ENCODE peak calls at places on chromosomes 7 and 10, in four cellular contexts. L is gastrocnemius medialis, P is kidney epithelial cell, R is choroid plexus epithelial cell. I is an unnamed sample.

GRCh38 chr7:67406941-67407340 is 410.3 kb downstream of the TYW1 start:
- DNase-seq in L (no peak), P (no peak), R (no peak), I (no peak)

GRCh38 chr7:88761779-88762178 is 2.3 kb downstream of the ZNF804B start:
- DNase-seq in L (no peak), P (no peak), R (no peak), I (no peak)

GRCh38 chr10:75982611-75983369 is 551.4 kb downstream of the LRMDA start:
- DNase-seq in L (no peak), P (no peak), R (peak), I (no peak)

GRCh38 chr7:82376739-82377138 is 66.8 kb downstream of the CACNA2D1 start:
- DNase-seq in L (no peak), P (no peak), R (no peak), I (no peak)

GRCh38 chr7:35714862-35715261 is 19.9 kb upstream of the HERPUD2 start:
- DNase-seq in L (no peak), P (no peak), R (no peak), I (no peak)

GRCh38 chr10:92150798-92151197 is 140.1 kb downstream of the CPEB3 start:
- DNase-seq in L (no peak), P (no peak), R (no peak), I (no peak)

GRCh38 chr10:114931072-114931679 is 6.8 kb upstream of the TRUB1 start:
- DNase-seq in L (no peak), P (no peak), R (no peak), I (no peak)

GRCh38 chr10:4353964-4354363 is 472.0 kb upstream of the AKR1E2 start:
- DNase-seq in L (no peak), P (peak), R (peak), I (no peak)

GRCh38 chr10:75137533-75138438 is 26.3 kb downstream of the SAMD8 start:
- DNase-seq in L (no peak), P (no peak), R (peak), I (no peak)

GRCh38 chr10:58618158-58618676 is 105.5 kb downstream of the BICC1 start:
- DNase-seq in L (no peak), P (no peak), R (no peak), I (no peak)

GRCh38 chr7:1052031-1052818 is 7.9 kb downstream of the GPR146 start:
- DNase-seq in L (no peak), P (no peak), R (no peak), I (no peak)

GRCh38 chr7:73960548-73960947 is 67.4 kb upstream of the ELN start:
- DNase-seq in L (no peak), P (no peak), R (no peak), I (no peak)

GRCh38 chr10:81026597-81026996 is 488.9 kb downstream of the SH2D4B start:
- DNase-seq in L (no peak), P (peak), R (peak), I (no peak)

GRCh38 chr7:16514271-16514670 is 12.4 kb upstream of the LRRC72 start:
- DNase-seq in L (no peak), P (no peak), R (no peak), I (no peak)

GRCh38 chr7:71682181-71682580 is 550.2 kb downstream of the GALNT17 start:
- DNase-seq in L (no peak), P (no peak), R (no peak), I (no peak)

GRCh38 chr10:51896849-51897248 is 197.5 kb upstream of the CSTF2T start:
- DNase-seq in L (no peak), P (no peak), R (peak), I (no peak)

GRCh38 chr7:99404235-99404976 is 4.0 kb downstream of the PDAP1 start:
- DNase-seq in L (no peak), P (no peak), R (peak), I (no peak)

GRCh38 chr10:33880291-33880690 is 545.8 kb upstream of the NRP1 start:
- DNase-seq in L (no peak), P (no peak), R (no peak), I (no peak)

GRCh38 chr10:35194906-35195305 is 68.3 kb downstream of the CREM start:
- DNase-seq in L (no peak), P (no peak), R (peak), I (no peak)

GRCh38 chr10:8042032-8042863 is 12.2 kb upstream of the GATA3 start:
- DNase-seq in L (no peak), P (no peak), R (no peak), I (no peak)

GRCh38 chr10:125129076-125129458 is 31.3 kb downstream of the CTBP2 start:
- DNase-seq in L (no peak), P (no peak), R (no peak), I (no peak)

GRCh38 chr7:142384508-142384922 is 126.7 kb upstream of the PRSS58 start:
- DNase-seq in L (no peak), P (peak), R (peak), I (no peak)

GRCh38 chr7:112566392-112567324 is 85.9 kb downstream of the LSMEM1 start:
- DNase-seq in L (peak), P (no peak), R (no peak), I (no peak)

GRCh38 chr10:1411956-1412355 is 325.4 kb downstream of the ADARB2 start:
- DNase-seq in L (no peak), P (no peak), R (no peak), I (no peak)

GRCh38 chr7:117110480-117111315 is 157.4 kb downstream of the ST7 start:
- DNase-seq in L (no peak), P (no peak), R (peak), I (no peak)

GRCh38 chr7:74289660-74290589 is 718 bp downstream of the CLIP2 start:
- DNase-seq in L (no peak), P (no peak), R (no peak), I (peak)

GRCh38 chr7:122802211-122802833 is 83.9 kb downstream of the CADPS2 start:
- DNase-seq in L (no peak), P (no peak), R (peak), I (no peak)

GRCh38 chr7:69691734-69692133 is 93.5 kb downstream of the AUTS2 start:
- DNase-seq in L (no peak), P (no peak), R (no peak), I (no peak)

GRCh38 chr10:43262043-43262901 is 4.6 kb downstream of the RASGEF1A start:
- DNase-seq in L (no peak), P (no peak), R (no peak), I (no peak)

GRCh38 chr7:41333506-41333905 is 369.4 kb downstream of the INHBA start:
- DNase-seq in L (no peak), P (peak), R (peak), I (no peak)

GRCh38 chr7:113291058-113291457 is 172.7 kb upstream of the SMIM30 start:
- DNase-seq in L (no peak), P (no peak), R (no peak), I (no peak)

GRCh38 chr7:151876899-151877777 is at the start of gene PRKAG2:
- DNase-seq in L (peak), P (no peak), R (peak), I (peak)
- TF ChIP-seq CTCF in L (peak), P (no peak), R (no peak), I (no peak)

DNA sequence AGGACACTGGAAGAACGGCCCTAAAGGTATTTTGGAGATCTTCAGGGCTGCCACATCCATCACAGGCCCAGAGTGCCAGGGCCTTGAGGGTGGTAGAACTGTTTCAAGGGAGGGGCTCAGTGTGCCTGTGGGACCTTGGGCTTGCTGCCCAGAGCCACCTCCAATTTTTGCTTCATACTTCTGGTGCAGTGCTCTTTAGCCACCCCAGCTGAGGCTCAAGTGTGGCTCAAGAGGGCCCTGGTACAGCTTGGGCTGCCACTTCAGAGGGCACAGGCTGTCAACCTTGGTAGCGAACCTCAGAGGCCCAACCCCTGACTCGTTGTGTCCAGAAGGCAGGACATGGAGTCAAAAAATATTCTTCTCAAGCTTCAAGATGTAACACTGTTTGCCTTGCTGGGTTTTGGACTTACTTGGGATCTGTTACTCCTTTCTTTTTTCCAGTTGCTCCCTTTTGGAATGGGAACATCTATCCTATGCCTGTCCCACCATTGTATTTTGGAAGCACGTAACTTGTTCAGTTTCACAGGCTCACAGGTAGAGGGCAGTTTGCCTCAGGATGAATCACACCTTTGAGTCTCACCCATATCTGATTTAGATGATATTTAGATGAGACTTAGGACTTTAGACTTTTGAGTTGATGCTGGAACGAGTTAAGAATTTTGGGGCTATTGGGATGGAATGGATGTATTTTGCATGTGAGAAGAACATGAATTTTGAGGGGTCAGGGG is 224.8 kb downstream of the RPS24 start:
- DNase-seq in L (no peak), P (no peak), R (no peak), I (no peak)
- TF ChIP-seq CTCF in L (no peak), P (no peak), R (no peak), I (no peak)

GRCh38 chr7:46201966-46202365 is 280.9 kb upstream of the IGFBP3 start:
- DNase-seq in L (no peak), P (no peak), R (no peak), I (no peak)
- TF ChIP-seq CTCF in L (no peak), P (no peak), R (no peak), I (no peak)

GRCh38 chr7:107045980-107046379 is 1.5 kb downstream of the PRKAR2B start:
- DNase-seq in L (no peak), P (no peak), R (peak), I (no peak)

GRCh38 chr7:107046511-107047259 is 2.2 kb downstream of the PRKAR2B start:
- DNase-seq in L (no peak), P (no peak), R (no peak), I (no peak)

GRCh38 chr7:107043916-107044346 is 574 bp upstream of the PRKAR2B start:
- DNase-seq in L (no peak), P (no peak), R (peak), I (no peak)

GRCh38 chr7:107045195-107045960 is 873 bp downstream of the PRKAR2B start:
- DNase-seq in L (no peak), P (no peak), R (no peak), I (no peak)

GRCh38 chr7:107044347-107045194 is at the start of gene PRKAR2B:
- DNase-seq in L (no peak), P (no peak), R (peak), I (peak)
- TF ChIP-seq CTCF in L (peak), P (no peak), R (no peak), I (no peak)

GRCh38 chr7:128030263-128030998 is 806 bp downstream of the LRRC4 start:
- DNase-seq in L (no peak), P (no peak), R (no peak), I (peak)

GRCh38 chr7:128030999-128031681 is at the start of gene LRRC4:
- DNase-seq in L (no peak), P (no peak), R (peak), I (peak)

GRCh38 chr7:128033246-128033645 is 2.0 kb upstream of the LRRC4 start:
- DNase-seq in L (no peak), P (no peak), R (no peak), I (no peak)

GRCh38 chr7:128032605-128033235 is 1.5 kb upstream of the LRRC4 start:
- DNase-seq in L (no peak), P (no peak), R (peak), I (peak)

GRCh38 chr7:128031901-128032604 is 816 bp upstream of the LRRC4 start:
- DNase-seq in L (peak), P (peak), R (peak), I (no peak)
- TF ChIP-seq CTCF in L (peak), P (no peak), R (peak), I (no peak)

GRCh38 chr10:44821290-44821689 is 89.8 kb upstream of the TMEM72 start:
- DNase-seq in L (no peak), P (no peak), R (no peak), I (no peak)
- TF ChIP-seq CTCF in L (no peak), P (no peak), R (no peak), I (no peak)

GRCh38 chr10:11854301-11854700 is 31.1 kb downstream of the PROSER2 start:
- DNase-seq in L (no peak), P (no peak), R (no peak), I (no peak)

GRCh38 chr10:11856678-11857077 is 33.5 kb downstream of the PROSER2 start:
- DNase-seq in L (no peak), P (no peak), R (no peak), I (no peak)

GRCh38 chr10:11851910-11852309 is 28.8 kb downstream of the PROSER2 start:
- DNase-seq in L (no peak), P (no peak), R (no peak), I (no peak)

GRCh38 chr10:11856089-11856488 is 32.9 kb downstream of the PROSER2 start:
- DNase-seq in L (no peak), P (no peak), R (no peak), I (no peak)

GRCh38 chr10:11853468-11853867 is 30.3 kb downstream of the PROSER2 start:
- DNase-seq in L (no peak), P (no peak), R (no peak), I (no peak)
- TF ChIP-seq CTCF in L (no peak), P (peak), R (peak), I (no peak)

DNA sequence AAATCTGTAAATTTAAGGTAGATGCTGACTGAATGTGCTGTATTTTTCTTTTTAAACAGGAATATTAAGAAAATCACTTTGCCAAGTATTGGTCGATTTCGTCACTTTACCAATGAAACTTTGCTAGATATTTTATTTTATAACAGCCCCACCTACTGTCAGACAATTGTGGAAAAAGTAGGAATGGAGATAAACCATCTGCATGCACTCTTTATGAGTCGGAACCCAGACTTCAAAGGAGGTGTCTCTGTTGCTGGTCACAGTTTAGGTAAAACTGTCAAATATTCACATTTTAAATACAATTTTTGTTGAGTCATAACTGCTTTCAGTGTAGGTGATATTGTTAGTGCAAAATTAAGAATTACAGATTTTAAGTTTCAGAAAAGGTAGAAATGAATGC is 25.2 kb downstream of the SEC23IP start:
- DNase-seq in L (no peak), P (no peak), R (peak), I (no peak)
- TF ChIP-seq CTCF in L (no peak), P (no peak), R (no peak), I (no peak)

GRCh38 chr10:70052462-70053211 is at the start of gene MACROH2A2:
- DNase-seq in L (no peak), P (peak), R (peak), I (peak)
- TF ChIP-seq CTCF in L (peak), P (peak), R (peak), I (no peak)